ENCODE peak calls at places on chromosomes 13 and 19, in six cellular contexts. D, B, V, Y, G and X are unnamed samples.

GRCh38 chr19:17510220-17510993 is 1.0 kb upstream of the PGLS start:
- DNase-seq in D (no peak), V (no peak), Y (no peak), G (no peak), B (no peak), X (no peak)

GRCh38 chr19:30662211-30662861 is 290.2 kb downstream of the ZNF536 start:
- DNase-seq in V (no peak), G (no peak), D (no peak), B (no peak), Y (no peak), X (no peak)

GRCh38 chr13:113918981-113919646 is 54.8 kb downstream of the C13orf46 start:
- DNase-seq in B (peak), Y (no peak), D (no peak), G (no peak), V (no peak), X (no peak)

GRCh38 chr19:13463296-13463695 is 43.0 kb downstream of the CACNA1A start:
- DNase-seq in D (no peak), G (peak), V (no peak), Y (no peak), B (no peak), X (no peak)

GRCh38 chr19:17441241-17442135 is 7.0 kb downstream of the TMEM221 start:
- DNase-seq in B (no peak), V (no peak), Y (no peak), D (no peak), G (no peak), X (no peak)

GRCh38 chr13:78649997-78650724 is 8.8 kb downstream of the OBI1 start:
- DNase-seq in B (no peak), D (no peak), G (no peak), V (no peak), Y (no peak), X (no peak)

GRCh38 chr13:33917135-33917534 is 99.2 kb downstream of the RFC3 start:
- DNase-seq in G (no peak), Y (no peak), D (no peak), B (no peak), V (no peak), X (no peak)

GRCh38 chr19:5624154-5624663 is 1.3 kb downstream of the SAFB start:
- DNase-seq in D (no peak), B (peak), Y (peak), G (peak), V (no peak), X (no peak)

GRCh38 chr19:10083911-10084310 is 2.2 kb upstream of the SHFL start:
- DNase-seq in B (no peak), G (no peak), Y (no peak), D (no peak), V (no peak), X (no peak)

GRCh38 chr13:33174491-33174890 is 111.1 kb downstream of the STARD13 start:
- DNase-seq in G (no peak), D (no peak), B (no peak), Y (no peak), V (peak), X (no peak)

GRCh38 chr13:43333176-43333575 is 309.8 kb downstream of the DNAJC15 start:
- DNase-seq in Y (no peak), G (no peak), V (peak), D (no peak), B (no peak), X (no peak)

GRCh38 chr19:436413-436950 is 24.4 kb downstream of the SHC2 start:
- DNase-seq in V (no peak), D (no peak), Y (no peak), B (no peak), G (no peak), X (no peak)

GRCh38 chr13:101875717-101876393 is 423.4 kb downstream of the ITGBL1 start:
- DNase-seq in G (peak), B (no peak), V (no peak), Y (no peak), D (no peak), X (no peak)

GRCh38 chr13:114173261-114173660 is 5.8 kb upstream of the CFAP97D2 start:
- DNase-seq in D (no peak), V (no peak), Y (no peak), G (peak), B (no peak), X (no peak)

GRCh38 chr19:6047741-6048231 is 62.5 kb downstream of the RFX2 start:
- DNase-seq in G (peak), Y (no peak), V (no peak), D (no peak), B (no peak), X (no peak)

GRCh38 chr13:50244913-50245574 is 229.8 kb downstream of the KCNRG start:
- DNase-seq in G (peak), D (peak), Y (no peak), V (no peak), B (peak), X (peak)

GRCh38 chr13:50646070-50646469 is 197.4 kb downstream of the DLEU7 start:
- DNase-seq in G (no peak), Y (no peak), V (no peak), B (no peak), D (no peak), X (no peak)

GRCh38 chr13:76836311-76836710 is 49.9 kb downstream of the KCTD12 start:
- DNase-seq in B (no peak), G (peak), Y (no peak), V (no peak), D (no peak), X (no peak)

GRCh38 chr19:45217957-45218334 is 27.3 kb downstream of the EXOC3L2 start:
- DNase-seq in D (no peak), B (no peak), Y (no peak), V (no peak), G (no peak), X (no peak)

GRCh38 chr19:17402982-17403855 is 2.2 kb downstream of the BST2 start:
- DNase-seq in B (no peak), G (no peak), Y (peak), D (no peak), V (no peak), X (no peak)

GRCh38 chr19:16073481-16073880 is 2.8 kb upstream of the TPM4 start:
- DNase-seq in B (no peak), D (no peak), G (no peak), V (no peak), Y (no peak), X (no peak)

GRCh38 chr13:60244381-60244780 is 80.7 kb upstream of the DIAPH3 start:
- DNase-seq in V (no peak), D (no peak), Y (no peak), G (no peak), B (no peak), X (no peak)

GRCh38 chr13:56424246-56424645 is 716.5 kb upstream of the PRR20A start:
- DNase-seq in B (no peak), Y (no peak), G (no peak), V (no peak), D (no peak), X (no peak)

GRCh38 chr13:59501004-59501403 is 662.7 kb downstream of the DIAPH3 start:
- DNase-seq in G (no peak), V (no peak), D (no peak), Y (no peak), B (no peak), X (no peak)